ENCODE peak calls at places on chromosomes 13 and 19, in nine cellular contexts. One of them, this sample, is unnamed.

GRCh38 chr19:10952809-10953208 is 8.0 kb upstream of the SMARCA4 start:
- DNase-seq in OCI-M1: no peak
- DNase-seq in ELF-1: peak; percentile 63
- DNase-seq in mucosa of gallbladder: peak; percentile 79
- DNase-seq in mesothelial cell of epicardium: no peak
- DNase-seq in left colon: peak; percentile 73
- DNase-seq in GM04503: no peak
- DNase-seq in iPS-NIHi11: no peak
- DNase-seq in LoVo: peak; percentile 69
- DNase-seq in this sample: no peak

GRCh38 chr13:46008631-46009030 is 43.9 kb downstream of the ZC3H13 start:
- DNase-seq in OCI-M1: no peak
- DNase-seq in ELF-1: no peak
- DNase-seq in mucosa of gallbladder: no peak
- DNase-seq in mesothelial cell of epicardium: no peak
- DNase-seq in left colon: no peak
- DNase-seq in GM04503: no peak
- DNase-seq in iPS-NIHi11: no peak
- DNase-seq in LoVo: no peak
- DNase-seq in this sample: no peak

GRCh38 chr13:112897956-112898785 is 70.8 kb upstream of the MCF2L start:
- DNase-seq in OCI-M1: no peak
- DNase-seq in ELF-1: no peak
- DNase-seq in mucosa of gallbladder: no peak
- DNase-seq in mesothelial cell of epicardium: no peak
- DNase-seq in left colon: no peak
- DNase-seq in GM04503: no peak
- DNase-seq in iPS-NIHi11: no peak
- DNase-seq in LoVo: no peak
- DNase-seq in this sample: no peak

GRCh38 chr13:21541271-21541670 is 62.7 kb downstream of the MICU2 start:
- DNase-seq in OCI-M1: no peak
- DNase-seq in ELF-1: no peak
- DNase-seq in mucosa of gallbladder: no peak
- DNase-seq in mesothelial cell of epicardium: no peak
- DNase-seq in left colon: no peak
- DNase-seq in GM04503: no peak
- DNase-seq in iPS-NIHi11: no peak
- DNase-seq in LoVo: peak; percentile 12
- DNase-seq in this sample: no peak

GRCh38 chr19:35085947-35086346 is 29.7 kb upstream of the FXYD3 start:
- DNase-seq in OCI-M1: no peak
- DNase-seq in ELF-1: no peak
- DNase-seq in mucosa of gallbladder: no peak
- DNase-seq in mesothelial cell of epicardium: no peak
- DNase-seq in left colon: no peak
- DNase-seq in GM04503: no peak
- DNase-seq in iPS-NIHi11: no peak
- DNase-seq in LoVo: no peak
- DNase-seq in this sample: no peak

GRCh38 chr13:55347528-55347927 is 1793.2 kb upstream of the PRR20A start:
- DNase-seq in OCI-M1: peak; percentile 33
- DNase-seq in ELF-1: no peak
- DNase-seq in mucosa of gallbladder: no peak
- DNase-seq in mesothelial cell of epicardium: no peak
- DNase-seq in left colon: no peak
- DNase-seq in GM04503: no peak
- DNase-seq in iPS-NIHi11: no peak
- DNase-seq in LoVo: no peak
- DNase-seq in this sample: no peak

GRCh38 chr13:110340812-110341444 is 33.8 kb downstream of the COL4A2 start:
- DNase-seq in OCI-M1: no peak
- DNase-seq in ELF-1: peak; percentile 61
- DNase-seq in mucosa of gallbladder: peak; percentile 82
- DNase-seq in mesothelial cell of epicardium: no peak
- DNase-seq in left colon: peak; percentile 64
- DNase-seq in GM04503: no peak
- DNase-seq in iPS-NIHi11: no peak
- DNase-seq in LoVo: no peak
- DNase-seq in this sample: peak; percentile 5

GRCh38 chr13:75494491-75494890 is 12.5 kb upstream of the TBC1D4 start:
- DNase-seq in OCI-M1: no peak
- DNase-seq in ELF-1: no peak
- DNase-seq in mucosa of gallbladder: no peak
- DNase-seq in mesothelial cell of epicardium: no peak
- DNase-seq in left colon: no peak
- DNase-seq in GM04503: no peak
- DNase-seq in iPS-NIHi11: no peak
- DNase-seq in LoVo: no peak
- DNase-seq in this sample: no peak

GRCh38 chr13:75993823-75994222 is 357.7 kb downstream of the LMO7 start:
- DNase-seq in OCI-M1: no peak
- DNase-seq in ELF-1: no peak
- DNase-seq in mucosa of gallbladder: no peak
- DNase-seq in mesothelial cell of epicardium: no peak
- DNase-seq in left colon: no peak
- DNase-seq in GM04503: no peak
- DNase-seq in iPS-NIHi11: no peak
- DNase-seq in LoVo: peak; percentile 9
- DNase-seq in this sample: no peak

GRCh38 chr19:55091955-55092354 is 16.3 kb downstream of the EPS8L1 start:
- DNase-seq in OCI-M1: no peak
- DNase-seq in ELF-1: peak; percentile 73
- DNase-seq in mucosa of gallbladder: no peak
- DNase-seq in mesothelial cell of epicardium: no peak
- DNase-seq in left colon: no peak
- DNase-seq in GM04503: no peak
- DNase-seq in iPS-NIHi11: peak; percentile 89
- DNase-seq in LoVo: no peak
- DNase-seq in this sample: no peak

GRCh38 chr13:30713133-30713532 is 22.2 kb upstream of the ALOX5AP start:
- DNase-seq in OCI-M1: peak; percentile 55
- DNase-seq in ELF-1: no peak
- DNase-seq in mucosa of gallbladder: peak; percentile 33
- DNase-seq in mesothelial cell of epicardium: no peak
- DNase-seq in left colon: no peak
- DNase-seq in GM04503: no peak
- DNase-seq in iPS-NIHi11: no peak
- DNase-seq in LoVo: no peak
- DNase-seq in this sample: no peak

GRCh38 chr19:35429698-35430097 is 18.4 kb upstream of the FFAR2 start:
- DNase-seq in OCI-M1: no peak
- DNase-seq in ELF-1: no peak
- DNase-seq in mucosa of gallbladder: no peak
- DNase-seq in mesothelial cell of epicardium: no peak
- DNase-seq in left colon: peak; percentile 73
- DNase-seq in GM04503: no peak
- DNase-seq in iPS-NIHi11: no peak
- DNase-seq in LoVo: no peak
- DNase-seq in this sample: no peak

GRCh38 chr13:39967199-39967959 is 311.9 kb downstream of the COG6 start:
- DNase-seq in OCI-M1: peak; percentile 56
- DNase-seq in ELF-1: no peak
- DNase-seq in mucosa of gallbladder: no peak
- DNase-seq in mesothelial cell of epicardium: no peak
- DNase-seq in left colon: no peak
- DNase-seq in GM04503: no peak
- DNase-seq in iPS-NIHi11: no peak
- DNase-seq in LoVo: no peak
- DNase-seq in this sample: no peak

GRCh38 chr19:34926361-34926684 is 380 bp upstream of the ZNF30 start:
- DNase-seq in OCI-M1: no peak
- DNase-seq in ELF-1: no peak
- DNase-seq in mucosa of gallbladder: no peak
- DNase-seq in mesothelial cell of epicardium: no peak
- DNase-seq in left colon: no peak
- DNase-seq in GM04503: no peak
- DNase-seq in iPS-NIHi11: no peak
- DNase-seq in LoVo: no peak
- DNase-seq in this sample: no peak

GRCh38 chr13:97108535-97108910 is 113.6 kb upstream of the MBNL2 start:
- DNase-seq in OCI-M1: peak; percentile 40
- DNase-seq in ELF-1: no peak
- DNase-seq in mucosa of gallbladder: no peak
- DNase-seq in mesothelial cell of epicardium: no peak
- DNase-seq in left colon: no peak
- DNase-seq in GM04503: no peak
- DNase-seq in iPS-NIHi11: no peak
- DNase-seq in LoVo: no peak
- DNase-seq in this sample: no peak

GRCh38 chr13:109816979-109817275 is 30.5 kb upstream of the IRS2 start:
- DNase-seq in OCI-M1: no peak
- DNase-seq in ELF-1: no peak
- DNase-seq in mucosa of gallbladder: no peak
- DNase-seq in mesothelial cell of epicardium: no peak
- DNase-seq in left colon: no peak
- DNase-seq in GM04503: peak; percentile 10
- DNase-seq in iPS-NIHi11: no peak
- DNase-seq in LoVo: no peak
- DNase-seq in this sample: no peak

GRCh38 chr19:31332096-31332495 is 17.1 kb downstream of the TSHZ3 start:
- DNase-seq in OCI-M1: no peak
- DNase-seq in ELF-1: no peak
- DNase-seq in mucosa of gallbladder: no peak
- DNase-seq in mesothelial cell of epicardium: no peak
- DNase-seq in left colon: no peak
- DNase-seq in GM04503: no peak
- DNase-seq in iPS-NIHi11: no peak
- DNase-seq in LoVo: no peak
- DNase-seq in this sample: no peak

This sample was measured in effector memory CD4-positive, alpha-beta T cell.